ENCODE peak calls at places on chromosomes 3 and 15, in four cellular contexts. C is HepG2, M is K562, F is GM12878. I is an unnamed sample.

GRCh38 chr3:138434875-138435772 is 708 bp downstream of the ESYT3 start:
- DNase-seq in C (no peak), M (no peak), F (no peak), I (peak; percentile 66)

GRCh38 chr3:156761007-156761406 is 65.1 kb upstream of the LEKR1 start:
- DNase-seq in C (no peak), M (no peak), F (no peak), I (no peak)

GRCh38 chr3:109553573-109554371 is 216.4 kb upstream of the DPPA4 start:
- DNase-seq in C (no peak), M (no peak), F (no peak), I (no peak)

GRCh38 chr15:97502038-97502437 is 458.5 kb upstream of the ARRDC4 start:
- DNase-seq in C (no peak), M (no peak), F (no peak), I (no peak)

GRCh38 chr3:107734317-107734716 is 211.6 kb downstream of the BBX start:
- DNase-seq in C (no peak), M (no peak), F (no peak), I (no peak)

GRCh38 chr3:133021206-133021605 is 17.0 kb upstream of the TMEM108 start:
- DNase-seq in C (no peak), M (no peak), F (no peak), I (no peak)

GRCh38 chr3:188061133-188061532 is 92.8 kb upstream of the LPP start:
- DNase-seq in C (peak; percentile 58), M (no peak), F (no peak), I (no peak)

GRCh38 chr15:40069178-40070165 is 30.5 kb upstream of the SRP14 start:
- DNase-seq in C (peak; percentile 76), M (no peak), F (no peak), I (peak; percentile 82)

GRCh38 chr15:60390931-60391501 is 6.8 kb downstream of the ANXA2 start:
- DNase-seq in C (peak; percentile 88), M (no peak), F (no peak), I (no peak)

GRCh38 chr15:74320358-74321247 is 46.8 kb downstream of the CYP11A1 start:
- DNase-seq in C (peak; percentile 43), M (peak; percentile 73), F (no peak), I (peak; percentile 84)
- TF ChIP-seq BRCA1 in C (no peak), M (no peak), F (no peak), I (no peak)

DNA sequence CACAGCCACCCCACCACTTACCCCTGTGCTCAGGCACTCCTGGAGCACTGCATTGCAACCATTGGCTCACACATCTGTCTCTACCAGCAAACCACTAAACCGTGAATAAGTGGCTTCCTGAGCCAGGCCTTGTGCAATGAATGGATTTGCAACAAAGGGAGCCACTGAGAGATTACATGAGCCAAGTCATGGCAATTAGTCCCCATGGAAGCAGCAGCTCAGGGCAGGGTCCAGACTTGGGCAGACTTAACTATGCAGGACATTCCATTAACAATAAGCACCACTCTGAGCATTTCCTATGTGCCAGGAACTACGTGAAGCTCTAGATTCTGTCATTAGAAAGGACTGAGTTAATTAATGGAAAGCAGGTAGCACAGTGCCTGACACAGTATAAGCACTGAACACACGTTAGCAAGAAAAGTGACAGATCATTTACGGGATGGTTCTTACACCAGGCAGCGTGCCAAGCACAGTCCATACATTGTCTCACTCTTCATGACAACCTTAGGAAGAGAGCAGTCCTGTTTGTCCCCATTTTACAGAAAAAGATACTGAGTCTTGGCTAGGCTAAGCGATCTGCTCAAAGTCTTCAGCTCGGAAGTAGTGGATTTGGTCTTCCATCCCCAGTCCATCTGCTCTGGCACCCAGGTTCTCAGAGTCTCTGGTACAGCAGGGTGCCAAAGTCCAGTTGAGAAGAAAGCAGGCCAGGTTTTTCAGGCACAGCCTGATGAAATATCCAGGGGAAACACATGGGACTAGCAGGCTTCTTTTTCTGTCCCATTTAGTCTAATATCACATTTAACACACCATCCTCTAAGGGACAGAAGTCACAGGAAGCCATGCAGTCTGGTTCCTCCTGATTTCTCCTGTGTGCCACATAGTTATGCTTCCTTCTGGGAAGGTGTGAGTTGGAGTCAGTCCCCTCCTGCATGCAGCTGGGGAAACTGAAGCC is 44.1 kb downstream of the LIPC start:
- DNase-seq in C (peak; percentile 94), M (no peak), F (no peak), I (no peak)
- TF ChIP-seq BRCA1 in C (no peak), M (no peak), F (no peak), I (no peak)

DNA sequence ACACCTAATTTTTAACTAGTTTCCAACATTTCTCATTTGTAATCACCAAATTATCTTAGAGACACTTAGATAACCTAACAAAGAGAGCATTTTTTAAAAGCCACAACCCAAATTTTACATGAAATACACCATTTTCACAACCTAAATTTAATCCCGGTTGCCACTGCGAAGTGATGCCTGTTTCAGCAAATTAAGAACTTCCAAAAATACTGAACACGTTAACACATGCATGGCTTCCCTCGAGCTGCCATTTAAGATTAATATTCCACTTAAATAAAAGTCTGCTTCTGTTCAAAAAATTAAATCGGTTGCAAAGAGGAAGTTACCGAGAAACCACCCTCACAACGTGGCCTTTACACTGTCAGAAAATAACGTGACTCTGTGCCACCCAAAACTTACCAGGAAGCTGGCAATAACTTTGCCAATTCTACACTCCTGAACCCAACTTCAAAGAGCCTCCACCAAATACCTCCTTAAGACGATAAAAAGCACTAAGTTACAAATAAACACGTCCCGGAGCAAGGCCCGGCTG is 1.3 kb downstream of the TBL1XR1 start:
- DNase-seq in C (no peak), M (no peak), F (no peak), I (no peak)
- TF ChIP-seq BRCA1 in C (no peak), M (no peak), F (no peak), I (no peak)

GRCh38 chr3:104908761-104909160 is 457.9 kb upstream of the ALCAM start:
- DNase-seq in C (no peak), M (no peak), F (no peak), I (no peak)
- TF ChIP-seq BRCA1 in C (no peak), M (no peak), F (no peak), I (no peak)

GRCh38 chr15:62798536-62798935 is 244.0 kb upstream of the TPM1 start:
- DNase-seq in C (no peak), M (no peak), F (no peak), I (no peak)
- TF ChIP-seq BRCA1 in C (no peak), M (no peak), F (no peak), I (no peak)

GRCh38 chr15:80434926-80435720 is 30.9 kb downstream of the ARNT2 start:
- DNase-seq in C (peak; percentile 71), M (no peak), F (no peak), I (no peak)

GRCh38 chr15:80440024-80440423 is 35.8 kb downstream of the ARNT2 start:
- DNase-seq in C (no peak), M (no peak), F (no peak), I (no peak)

GRCh38 chr15:80436511-80437307 is 32.5 kb downstream of the ARNT2 start:
- DNase-seq in C (peak; percentile 32), M (no peak), F (no peak), I (no peak)

GRCh38 chr15:80439140-80439539 is 35.0 kb downstream of the ARNT2 start:
- DNase-seq in C (no peak), M (no peak), F (no peak), I (no peak)

GRCh38 chr15:80437492-80437891 is 33.3 kb downstream of the ARNT2 start:
- DNase-seq in C (no peak), M (no peak), F (no peak), I (no peak)
- TF ChIP-seq BRCA1 in C (no peak), M (no peak), F (no peak), I (no peak)

I was measured in H1.